ENCODE peak calls at places on chromosomes 3 and 15, in eight cellular contexts. One of them, this sample, is unnamed.

GRCh38 chr3:87694678-87695077 is 364.1 kb downstream of the CGGBP1 start:
- DNase-seq in astrocyte: no peak
- DNase-seq in A549: no peak
- DNase-seq in cardiac muscle cell: no peak
- DNase-seq in AG04450: no peak
- DNase-seq in NB4: no peak
- DNase-seq in astrocyte of the cerebellum: no peak
- DNase-seq in thoracic aorta: no peak
- DNase-seq in this sample: no peak

GRCh38 chr3:127444761-127445160 is 145.8 kb downstream of the TPRA1 start:
- DNase-seq in NB4: no peak
- DNase-seq in AG04450: no peak
- DNase-seq in A549: no peak
- DNase-seq in cardiac muscle cell: no peak
- DNase-seq in astrocyte of the cerebellum: no peak
- DNase-seq in thoracic aorta: no peak
- DNase-seq in astrocyte: no peak
- DNase-seq in this sample: peak

GRCh38 chr3:48563382-48563918 is at the start of gene UCN2:
- DNase-seq in thoracic aorta: no peak
- DNase-seq in astrocyte of the cerebellum: no peak
- DNase-seq in NB4: peak
- DNase-seq in cardiac muscle cell: peak
- DNase-seq in A549: no peak
- DNase-seq in AG04450: no peak
- DNase-seq in astrocyte: no peak
- DNase-seq in this sample: no peak

GRCh38 chr3:139534992-139535879 is 4.3 kb downstream of the RBP1 start:
- DNase-seq in NB4: no peak
- DNase-seq in cardiac muscle cell: peak
- DNase-seq in astrocyte: peak
- DNase-seq in thoracic aorta: peak
- DNase-seq in AG04450: peak
- DNase-seq in astrocyte of the cerebellum: peak
- DNase-seq in A549: no peak
- DNase-seq in this sample: no peak

GRCh38 chr15:69451951-69452701 is 492 bp upstream of the RPLP1 start:
- DNase-seq in NB4: peak
- DNase-seq in astrocyte: peak
- DNase-seq in A549: no peak
- DNase-seq in AG04450: no peak
- DNase-seq in thoracic aorta: no peak
- DNase-seq in astrocyte of the cerebellum: peak
- DNase-seq in cardiac muscle cell: peak
- DNase-seq in this sample: peak

GRCh38 chr3:14201881-14202684 is 23.5 kb downstream of the LSM3 start:
- DNase-seq in cardiac muscle cell: no peak
- DNase-seq in astrocyte: peak
- DNase-seq in astrocyte of the cerebellum: no peak
- DNase-seq in NB4: no peak
- DNase-seq in A549: no peak
- DNase-seq in AG04450: no peak
- DNase-seq in thoracic aorta: no peak
- DNase-seq in this sample: no peak

GRCh38 chr3:127718244-127718915 is 45.6 kb downstream of the ABTB1 start:
- DNase-seq in astrocyte of the cerebellum: no peak
- DNase-seq in thoracic aorta: no peak
- DNase-seq in NB4: no peak
- DNase-seq in AG04450: no peak
- DNase-seq in A549: no peak
- DNase-seq in astrocyte: no peak
- DNase-seq in cardiac muscle cell: no peak
- DNase-seq in this sample: no peak

GRCh38 chr3:154427685-154428291 is 2.2 kb downstream of the GPR149 start:
- DNase-seq in NB4: no peak
- DNase-seq in cardiac muscle cell: no peak
- DNase-seq in thoracic aorta: no peak
- DNase-seq in astrocyte of the cerebellum: no peak
- DNase-seq in AG04450: no peak
- DNase-seq in astrocyte: no peak
- DNase-seq in A549: no peak
- DNase-seq in this sample: no peak

GRCh38 chr15:42108189-42108588 is 13.8 kb upstream of the PLA2G4D start:
- DNase-seq in astrocyte of the cerebellum: no peak
- DNase-seq in cardiac muscle cell: no peak
- DNase-seq in astrocyte: no peak
- DNase-seq in AG04450: no peak
- DNase-seq in NB4: no peak
- DNase-seq in A549: no peak
- DNase-seq in thoracic aorta: no peak
- DNase-seq in this sample: no peak

GRCh38 chr3:17135696-17136095 is 250.9 kb downstream of the PLCL2 start:
- DNase-seq in cardiac muscle cell: no peak
- DNase-seq in NB4: no peak
- DNase-seq in astrocyte: no peak
- DNase-seq in A549: no peak
- DNase-seq in thoracic aorta: no peak
- DNase-seq in AG04450: no peak
- DNase-seq in astrocyte of the cerebellum: no peak
- DNase-seq in this sample: no peak

GRCh38 chr3:153209596-153209995 is 47.6 kb downstream of the RAP2B start:
- DNase-seq in astrocyte: peak
- DNase-seq in NB4: peak
- DNase-seq in thoracic aorta: peak
- DNase-seq in astrocyte of the cerebellum: no peak
- DNase-seq in A549: peak
- DNase-seq in cardiac muscle cell: peak
- DNase-seq in AG04450: no peak
- DNase-seq in this sample: peak

GRCh38 chr3:136535906-136536305 is 216.3 kb downstream of the STAG1 start:
- DNase-seq in NB4: no peak
- DNase-seq in cardiac muscle cell: no peak
- DNase-seq in astrocyte of the cerebellum: no peak
- DNase-seq in AG04450: no peak
- DNase-seq in A549: no peak
- DNase-seq in thoracic aorta: no peak
- DNase-seq in astrocyte: peak
- DNase-seq in this sample: no peak

GRCh38 chr15:99055555-99056134 is 48.1 kb upstream of the PGPEP1L start:
- DNase-seq in astrocyte: no peak
- DNase-seq in astrocyte of the cerebellum: no peak
- DNase-seq in cardiac muscle cell: no peak
- DNase-seq in NB4: no peak
- DNase-seq in AG04450: no peak
- DNase-seq in A549: no peak
- DNase-seq in thoracic aorta: no peak
- DNase-seq in this sample: no peak

GRCh38 chr3:184380210-184380626 is 364 bp downstream of the CHRD start:
- DNase-seq in NB4: no peak
- DNase-seq in AG04450: no peak
- DNase-seq in cardiac muscle cell: peak
- DNase-seq in thoracic aorta: no peak
- DNase-seq in A549: peak
- DNase-seq in astrocyte of the cerebellum: no peak
- DNase-seq in astrocyte: peak
- DNase-seq in this sample: peak

GRCh38 chr3:118960876-118961275 is 73.8 kb downstream of the IGSF11 start:
- DNase-seq in NB4: no peak
- DNase-seq in cardiac muscle cell: no peak
- DNase-seq in thoracic aorta: no peak
- DNase-seq in A549: no peak
- DNase-seq in AG04450: no peak
- DNase-seq in astrocyte: peak
- DNase-seq in astrocyte of the cerebellum: peak
- DNase-seq in this sample: no peak

GRCh38 chr15:34952481-34952880 is 17.1 kb downstream of the AQR start:
- DNase-seq in cardiac muscle cell: peak
- DNase-seq in astrocyte of the cerebellum: no peak
- DNase-seq in NB4: no peak
- DNase-seq in A549: no peak
- DNase-seq in astrocyte: no peak
- DNase-seq in AG04450: no peak
- DNase-seq in thoracic aorta: no peak
- DNase-seq in this sample: no peak

GRCh38 chr15:47407692-47408091 is 309.6 kb upstream of the SEMA6D start:
- DNase-seq in thoracic aorta: no peak
- DNase-seq in astrocyte of the cerebellum: no peak
- DNase-seq in cardiac muscle cell: no peak
- DNase-seq in AG04450: no peak
- DNase-seq in A549: no peak
- DNase-seq in NB4: no peak
- DNase-seq in astrocyte: no peak
- DNase-seq in this sample: no peak

GRCh38 chr3:27880969-27881892 is 159.1 kb upstream of the EOMES start:
- DNase-seq in thoracic aorta: no peak
- DNase-seq in astrocyte of the cerebellum: no peak
- DNase-seq in cardiac muscle cell: no peak
- DNase-seq in AG04450: no peak
- DNase-seq in NB4: peak
- DNase-seq in A549: no peak
- DNase-seq in astrocyte: no peak
- DNase-seq in this sample: no peak
- H3K4me3 ChIP-seq in thoracic aorta: peak
- H3K4me3 ChIP-seq in astrocyte of the cerebellum: no peak
- H3K4me3 ChIP-seq in cardiac muscle cell: no peak
- H3K4me3 ChIP-seq in AG04450: no peak
- H3K4me3 ChIP-seq in NB4: peak
- H3K4me3 ChIP-seq in A549: no peak
- H3K4me3 ChIP-seq in astrocyte: no peak
- H3K4me3 ChIP-seq in this sample: no peak

GRCh38 chr3:72811551-72811950 is 36.7 kb downstream of the SHQ1 start:
- DNase-seq in AG04450: no peak
- DNase-seq in thoracic aorta: no peak
- DNase-seq in cardiac muscle cell: no peak
- DNase-seq in astrocyte of the cerebellum: no peak
- DNase-seq in astrocyte: no peak
- DNase-seq in A549: no peak
- DNase-seq in NB4: no peak
- DNase-seq in this sample: no peak
- TF ChIP-seq CTCF in AG04450: no peak
- TF ChIP-seq CTCF in thoracic aorta: no peak
- TF ChIP-seq CTCF in cardiac muscle cell: no peak
- TF ChIP-seq CTCF in astrocyte of the cerebellum: peak
- TF ChIP-seq CTCF in astrocyte: no peak
- TF ChIP-seq CTCF in A549: no peak
- TF ChIP-seq CTCF in NB4: no peak
- TF ChIP-seq CTCF in this sample: no peak

DNA sequence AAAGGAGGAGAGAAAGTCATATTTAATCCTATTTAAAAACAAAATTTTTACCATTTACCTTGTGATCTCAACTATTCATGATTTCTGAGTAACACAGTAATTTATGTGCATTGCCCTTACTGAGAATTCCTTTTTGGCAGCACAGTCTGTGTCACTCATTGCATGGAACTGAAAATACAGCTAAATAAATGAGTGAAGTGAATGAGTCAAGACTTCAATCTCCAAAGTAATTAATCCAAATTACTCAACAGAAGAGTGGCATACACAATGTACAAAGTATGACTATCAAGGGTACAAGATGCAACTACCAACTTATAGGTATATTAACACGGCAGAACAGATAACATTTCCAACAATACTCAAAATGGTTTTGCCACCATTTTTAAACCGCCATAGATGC is 410.6 kb downstream of the SHQ1 start:
- DNase-seq in astrocyte of the cerebellum: no peak
- DNase-seq in AG04450: no peak
- DNase-seq in cardiac muscle cell: no peak
- DNase-seq in thoracic aorta: no peak
- DNase-seq in A549: no peak
- DNase-seq in astrocyte: no peak
- DNase-seq in NB4: no peak
- DNase-seq in this sample: no peak
- H3K4me3 ChIP-seq in astrocyte of the cerebellum: no peak
- H3K4me3 ChIP-seq in AG04450: no peak
- H3K4me3 ChIP-seq in cardiac muscle cell: no peak
- H3K4me3 ChIP-seq in thoracic aorta: no peak
- H3K4me3 ChIP-seq in A549: no peak
- H3K4me3 ChIP-seq in astrocyte: no peak
- H3K4me3 ChIP-seq in NB4: no peak
- H3K4me3 ChIP-seq in this sample: no peak

GRCh38 chr3:54537506-54537905 is 390.4 kb downstream of the LRTM1 start:
- DNase-seq in astrocyte: no peak
- DNase-seq in AG04450: no peak
- DNase-seq in cardiac muscle cell: no peak
- DNase-seq in astrocyte of the cerebellum: no peak
- DNase-seq in NB4: no peak
- DNase-seq in thoracic aorta: no peak
- DNase-seq in A549: no peak
- DNase-seq in this sample: no peak

GRCh38 chr3:54535619-54536018 is 392.2 kb downstream of the LRTM1 start:
- DNase-seq in NB4: no peak
- DNase-seq in astrocyte of the cerebellum: no peak
- DNase-seq in A549: no peak
- DNase-seq in cardiac muscle cell: no peak
- DNase-seq in astrocyte: no peak
- DNase-seq in AG04450: no peak
- DNase-seq in thoracic aorta: no peak
- DNase-seq in this sample: no peak

GRCh38 chr3:54536450-54536849 is 391.4 kb downstream of the LRTM1 start:
- DNase-seq in cardiac muscle cell: no peak
- DNase-seq in astrocyte of the cerebellum: no peak
- DNase-seq in A549: no peak
- DNase-seq in NB4: no peak
- DNase-seq in AG04450: no peak
- DNase-seq in astrocyte: no peak
- DNase-seq in thoracic aorta: no peak
- DNase-seq in this sample: no peak

GRCh38 chr3:54531741-54532140 is 396.1 kb downstream of the LRTM1 start:
- DNase-seq in astrocyte of the cerebellum: no peak
- DNase-seq in AG04450: no peak
- DNase-seq in NB4: no peak
- DNase-seq in thoracic aorta: no peak
- DNase-seq in astrocyte: no peak
- DNase-seq in A549: no peak
- DNase-seq in cardiac muscle cell: no peak
- DNase-seq in this sample: no peak

GRCh38 chr3:54533856-54534255 is 394.0 kb downstream of the LRTM1 start:
- DNase-seq in cardiac muscle cell: peak
- DNase-seq in astrocyte: no peak
- DNase-seq in thoracic aorta: no peak
- DNase-seq in astrocyte of the cerebellum: no peak
- DNase-seq in A549: no peak
- DNase-seq in NB4: peak
- DNase-seq in AG04450: no peak
- DNase-seq in this sample: no peak
- TF ChIP-seq CTCF in cardiac muscle cell: no peak
- TF ChIP-seq CTCF in astrocyte: no peak
- TF ChIP-seq CTCF in thoracic aorta: no peak
- TF ChIP-seq CTCF in astrocyte of the cerebellum: no peak
- TF ChIP-seq CTCF in A549: no peak
- TF ChIP-seq CTCF in NB4: no peak
- TF ChIP-seq CTCF in AG04450: no peak
- TF ChIP-seq CTCF in this sample: no peak

DNA sequence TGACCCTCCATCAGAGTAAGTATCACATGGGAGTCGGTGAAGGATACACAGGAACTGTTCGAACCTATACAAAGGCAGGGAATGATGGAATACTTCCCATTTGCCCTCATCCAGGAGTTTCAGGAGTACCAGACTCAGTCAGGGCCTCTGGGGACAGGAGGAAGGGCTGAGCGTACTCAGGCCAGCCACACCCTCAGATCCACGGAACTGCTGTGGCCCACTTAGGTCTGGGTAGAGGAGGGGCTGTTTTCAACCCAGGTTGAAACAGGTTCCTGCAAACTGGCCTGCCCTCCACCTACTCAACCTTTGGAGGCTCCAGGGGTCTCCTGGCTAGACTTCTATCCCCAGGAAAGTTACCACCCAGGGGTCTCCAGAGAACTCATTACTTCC is 6.7 kb upstream of the IGDCC3 start:
- DNase-seq in A549: no peak
- DNase-seq in cardiac muscle cell: no peak
- DNase-seq in astrocyte of the cerebellum: no peak
- DNase-seq in NB4: no peak
- DNase-seq in AG04450: no peak
- DNase-seq in thoracic aorta: no peak
- DNase-seq in astrocyte: no peak
- DNase-seq in this sample: no peak
- H3K4me3 ChIP-seq in A549: no peak
- H3K4me3 ChIP-seq in cardiac muscle cell: no peak
- H3K4me3 ChIP-seq in astrocyte of the cerebellum: no peak
- H3K4me3 ChIP-seq in NB4: no peak
- H3K4me3 ChIP-seq in AG04450: no peak
- H3K4me3 ChIP-seq in thoracic aorta: peak
- H3K4me3 ChIP-seq in astrocyte: no peak
- H3K4me3 ChIP-seq in this sample: peak

This sample was measured in left lung.